ENCODE peak calls at places on chromosome 16, in eight cellular contexts. M is MM.1S; U is GM23248; O is AG04450; P is effector memory CD4-positive, alpha-beta T cell; D is uterus; I is kidney epithelial cell; E is CD8-positive, alpha-beta T cell. X is an unnamed sample.

GRCh38 chr16:10242916-10243315 is 60.7 kb upstream of the GRIN2A start:
- DNase-seq in E (no peak), M (no peak), D (no peak), I (no peak), U (no peak), P (no peak), O (no peak), X (no peak)

GRCh38 chr16:86142801-86143236 is 243.9 kb downstream of the IRF8 start:
- DNase-seq in I (no peak), E (no peak), M (no peak), D (no peak), O (no peak), U (peak), P (no peak), X (no peak)

GRCh38 chr16:24071990-24072389 is 184.1 kb upstream of the CACNG3 start:
- DNase-seq in E (no peak), I (no peak), M (no peak), U (no peak), P (no peak), O (no peak), D (no peak), X (no peak)

GRCh38 chr16:20901068-20901440 is 483 bp downstream of the LYRM1 start:
- DNase-seq in E (no peak), M (no peak), D (no peak), I (no peak), O (no peak), P (no peak), U (no peak), X (no peak)

GRCh38 chr16:66250686-66251405 is 115.6 kb upstream of the CDH5 start:
- DNase-seq in P (no peak), D (peak), U (peak), O (no peak), I (no peak), E (no peak), M (no peak), X (no peak)

GRCh38 chr16:16025214-16025968 is 76.0 kb downstream of the ABCC1 start:
- DNase-seq in U (peak), O (peak), D (no peak), I (no peak), M (no peak), P (peak), E (peak), X (no peak)

GRCh38 chr16:77760800-77761199 is 27.6 kb upstream of the VAT1L start:
- DNase-seq in M (no peak), D (no peak), I (no peak), P (no peak), U (no peak), O (no peak), E (no peak), X (no peak)

GRCh38 chr16:23302045-23302956 is at the start of gene SCNN1B:
- DNase-seq in U (peak), D (no peak), E (no peak), O (no peak), P (no peak), I (no peak), M (peak), X (peak)

GRCh38 chr16:77290451-77291110 is 91.4 kb downstream of the SYCE1L start:
- DNase-seq in P (no peak), M (no peak), U (peak), O (no peak), E (no peak), I (peak), D (no peak), X (no peak)

GRCh38 chr16:56451753-56452689 is 667 bp downstream of the OGFOD1 start:
- DNase-seq in P (no peak), M (peak), E (no peak), U (peak), I (peak), O (no peak), D (no peak), X (peak)

GRCh38 chr16:11248133-11248532 is 7.9 kb downstream of the SOCS1 start:
- DNase-seq in M (no peak), E (no peak), I (no peak), D (no peak), O (no peak), U (no peak), P (no peak), X (no peak)

GRCh38 chr16:66342294-66342900 is 24.1 kb upstream of the CDH5 start:
- DNase-seq in I (no peak), P (no peak), D (no peak), U (peak), M (no peak), O (no peak), E (no peak), X (no peak)

GRCh38 chr16:55283776-55284717 is 40.0 kb upstream of the IRX6 start:
- DNase-seq in D (no peak), I (no peak), P (no peak), E (no peak), M (no peak), U (no peak), O (no peak), X (no peak)

GRCh38 chr16:727291-727977 is 528 bp downstream of the HAGHL start:
- DNase-seq in D (no peak), E (no peak), M (peak), I (no peak), P (no peak), U (peak), O (no peak), X (no peak)

GRCh38 chr16:56189990-56190902 is 1.0 kb upstream of the GNAO1 start:
- DNase-seq in E (no peak), M (no peak), O (no peak), P (no peak), D (no peak), I (no peak), U (peak), X (no peak)

GRCh38 chr16:85777583-85778310 is 21.6 kb downstream of the EMC8 start:
- DNase-seq in E (no peak), D (no peak), M (no peak), O (no peak), P (no peak), I (peak), U (peak), X (no peak)

GRCh38 chr16:8663192-8664089 is 11.0 kb upstream of the ABAT start:
- DNase-seq in U (no peak), M (no peak), D (no peak), E (no peak), O (no peak), P (no peak), I (no peak), X (no peak)

GRCh38 chr16:82083710-82084353 is 48.8 kb downstream of the HSD17B2 start:
- DNase-seq in I (no peak), E (no peak), U (no peak), D (no peak), M (no peak), O (no peak), P (no peak), X (no peak)

GRCh38 chr16:8251298-8251697 is 339.0 kb downstream of the TMEM114 start:
- DNase-seq in P (no peak), I (no peak), O (no peak), D (no peak), E (no peak), M (no peak), U (no peak), X (no peak)

GRCh38 chr16:1152651-1153259 is at the start of gene CACNA1H:
- DNase-seq in O (no peak), U (peak), P (peak), M (no peak), E (peak), I (no peak), D (peak), X (no peak)

GRCh38 chr16:21167360-21167759 is 8.9 kb downstream of the LDAF1 start:
- DNase-seq in E (no peak), P (no peak), M (no peak), I (peak), D (no peak), U (peak), O (peak), X (no peak)

GRCh38 chr16:67939507-67940435 is 3.1 kb upstream of the PSMB10 start:
- DNase-seq in O (no peak), P (no peak), U (no peak), I (no peak), M (no peak), D (no peak), E (peak), X (peak)

DNA sequence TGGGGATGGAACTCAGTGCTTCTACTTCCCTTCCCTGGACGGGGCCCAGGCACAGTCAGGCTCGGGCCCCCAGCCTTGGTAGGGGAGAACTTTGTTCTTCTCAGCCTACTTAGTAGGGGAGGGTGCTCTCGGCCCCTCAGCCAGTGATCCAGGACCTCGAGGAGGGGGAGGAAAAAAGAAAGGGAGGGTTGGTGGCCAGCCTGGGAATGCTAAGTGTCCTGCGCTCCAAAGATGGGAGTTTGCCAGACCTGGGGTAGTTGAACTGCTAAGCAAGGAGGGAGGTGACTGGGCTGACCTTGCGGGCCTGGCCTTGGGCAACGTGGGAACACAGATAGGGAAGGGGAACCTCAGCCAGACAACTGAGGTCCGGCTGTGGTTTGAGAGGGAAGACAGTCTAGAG is 12.2 kb downstream of the ADGRG1 start:
- DNase-seq in I (no peak), O (no peak), D (no peak), U (no peak), E (no peak), M (no peak), P (no peak), X (peak)
- H3K4me3 ChIP-seq in I (no peak), O (no peak), D (no peak), U (no peak), E (no peak), M (no peak), P (no peak), X (no peak)

DNA sequence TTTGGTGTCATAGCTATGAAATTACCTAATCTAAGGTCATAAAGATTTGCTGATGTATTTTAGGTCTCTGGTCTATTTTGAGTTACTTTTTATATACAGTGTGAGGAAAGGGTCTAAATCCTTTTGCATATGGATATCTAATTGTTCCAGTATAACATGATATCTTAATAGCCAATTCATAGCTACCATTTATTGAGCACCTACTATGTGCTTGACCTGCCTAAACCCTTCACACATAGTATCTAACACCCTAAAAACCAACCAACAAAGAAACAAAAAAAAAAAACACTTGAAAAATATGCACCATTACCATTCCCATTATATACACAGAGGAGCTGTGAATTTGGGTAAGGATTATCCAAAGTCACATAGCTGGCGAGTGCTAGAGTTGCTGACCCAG is 48.7 kb upstream of the MTSS2 start:
- DNase-seq in M (no peak), P (no peak), E (no peak), U (no peak), D (no peak), O (no peak), I (no peak), X (no peak)
- H3K4me3 ChIP-seq in M (no peak), P (no peak), E (no peak), U (no peak), D (no peak), O (no peak), I (no peak), X (no peak)

GRCh38 chr16:58200398-58200797 is 2.5 kb upstream of the CSNK2A2 start:
- DNase-seq in P (no peak), O (no peak), E (no peak), M (no peak), U (no peak), I (no peak), D (no peak), X (no peak)

GRCh38 chr16:58196898-58197313 is 1.0 kb downstream of the CSNK2A2 start:
- DNase-seq in E (no peak), O (no peak), M (no peak), I (no peak), U (peak), P (no peak), D (no peak), X (no peak)

GRCh38 chr16:58197314-58198012 is 443 bp downstream of the CSNK2A2 start:
- DNase-seq in M (no peak), U (peak), D (no peak), I (no peak), O (no peak), P (no peak), E (no peak), X (no peak)

GRCh38 chr16:58198022-58198683 is at the start of gene CSNK2A2:
- DNase-seq in I (no peak), P (peak), O (peak), D (peak), U (peak), E (peak), M (peak), X (peak)

DNA sequence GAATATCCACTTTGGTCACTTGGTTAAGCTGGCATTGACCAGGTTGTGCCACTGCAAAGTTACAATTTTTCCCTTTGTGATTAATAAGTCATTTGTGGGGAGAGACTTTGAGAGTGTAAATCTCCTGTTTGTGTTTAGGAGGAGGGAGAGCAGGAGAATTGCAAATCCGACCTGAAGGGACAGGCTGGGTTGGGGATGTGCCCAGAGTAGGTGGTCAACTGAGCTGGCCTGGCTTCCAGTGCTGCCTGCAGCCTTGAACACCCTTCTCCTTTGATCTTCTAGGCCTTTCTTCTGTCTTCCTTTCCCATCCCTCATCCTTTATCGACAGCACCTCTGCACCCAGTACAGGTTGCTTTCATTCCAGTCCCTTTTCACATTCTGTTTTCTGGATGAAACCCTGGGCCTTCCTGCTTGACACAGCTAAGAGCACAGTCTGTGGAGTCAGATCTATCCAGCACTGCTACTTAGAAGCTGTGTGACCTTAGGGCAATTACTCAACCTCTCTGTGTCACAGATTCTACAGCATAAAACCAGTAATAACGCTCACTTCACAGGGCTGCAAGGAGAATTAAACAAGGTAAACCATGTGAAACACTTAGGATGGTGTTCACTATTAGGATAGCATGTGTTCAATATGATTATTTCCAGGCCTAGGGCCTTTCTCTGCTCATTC is 969 bp upstream of the CSNK2A2 start:
- DNase-seq in P (no peak), M (no peak), E (no peak), U (no peak), O (no peak), I (no peak), D (no peak), X (no peak)
- H3K4me3 ChIP-seq in P (peak), M (no peak), E (peak), U (no peak), O (no peak), I (no peak), D (no peak), X (no peak)

DNA sequence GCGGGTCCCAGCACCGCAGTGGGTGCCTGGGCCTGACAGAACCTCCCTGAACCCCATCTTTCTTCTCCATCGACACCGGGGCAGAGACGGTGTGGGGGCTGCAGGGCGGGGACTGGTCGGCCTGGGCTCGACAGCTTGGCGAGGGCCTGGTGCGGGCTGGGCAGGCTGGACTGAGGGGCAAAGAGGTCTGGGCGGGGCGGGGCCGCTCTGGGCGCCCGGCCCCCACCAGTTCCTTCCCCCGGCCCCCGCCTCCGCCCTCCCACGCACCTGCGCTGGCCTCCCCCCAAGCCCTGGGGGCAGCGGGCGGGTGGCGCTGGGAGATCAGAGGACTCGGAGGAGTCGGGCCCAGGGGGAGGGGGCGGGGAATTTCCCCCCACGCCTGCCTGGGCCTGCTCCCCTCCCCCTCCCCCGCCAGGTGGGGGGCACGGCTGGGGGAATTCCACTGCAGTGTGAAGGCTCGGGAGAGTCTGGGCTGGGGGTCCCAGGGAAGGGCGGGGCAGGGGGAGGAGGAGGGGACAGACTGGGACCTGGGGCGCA is 933 bp upstream of the KREMEN2 start:
- DNase-seq in P (peak), O (no peak), U (no peak), D (no peak), E (no peak), M (no peak), I (no peak), X (peak)
- H3K4me3 ChIP-seq in P (peak), O (peak), U (no peak), D (peak), E (peak), M (no peak), I (peak), X (no peak)

DNA sequence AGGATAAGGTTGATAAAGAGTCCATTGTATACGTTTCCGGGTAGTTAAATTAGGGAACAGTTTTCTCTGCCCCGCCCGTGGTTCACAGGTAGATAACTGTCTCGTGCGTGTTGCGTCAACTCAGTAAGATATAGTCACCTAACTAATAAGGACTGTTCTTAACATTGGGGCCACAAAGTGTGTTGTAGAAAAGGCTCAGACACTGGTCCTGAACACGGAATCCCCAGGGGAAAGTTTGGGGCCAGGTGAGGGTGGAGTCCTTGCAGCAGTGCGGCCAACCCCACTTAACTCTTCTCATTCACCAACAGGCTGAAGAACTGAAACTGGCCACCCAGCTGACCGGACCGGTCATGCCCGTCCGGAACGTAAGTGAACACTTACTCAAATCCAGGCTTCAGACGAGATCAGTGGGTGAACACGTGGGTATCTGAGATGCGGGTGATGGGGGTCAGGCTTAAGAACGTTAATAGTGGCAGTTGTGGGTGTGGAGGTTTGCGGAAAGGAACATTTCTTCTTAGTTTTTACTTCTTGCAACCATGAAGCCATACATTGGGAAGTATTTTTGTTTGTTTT is 1.6 kb downstream of the RPL13 start:
- DNase-seq in I (no peak), E (no peak), M (no peak), O (no peak), U (no peak), P (no peak), D (no peak), X (no peak)
- H3K4me3 ChIP-seq in I (peak), E (peak), M (peak), O (peak), U (peak), P (peak), D (peak), X (no peak)

GRCh38 chr16:54282202-54282922 is 4.2 kb downstream of the IRX3 start:
- DNase-seq in O (no peak), D (no peak), U (no peak), I (no peak), P (no peak), E (no peak), M (no peak), X (peak)

GRCh38 chr16:54281535-54282201 is 4.9 kb downstream of the IRX3 start:
- DNase-seq in I (no peak), P (no peak), O (no peak), U (no peak), M (no peak), E (no peak), D (no peak), X (no peak)

GRCh38 chr16:54284319-54284930 is 2.2 kb downstream of the IRX3 start:
- DNase-seq in M (no peak), I (no peak), E (no peak), P (no peak), O (no peak), D (no peak), U (peak), X (peak)

GRCh38 chr16:54283735-54284318 is 2.8 kb downstream of the IRX3 start:
- DNase-seq in M (no peak), O (no peak), P (no peak), E (no peak), I (no peak), U (no peak), D (no peak), X (no peak)

DNA sequence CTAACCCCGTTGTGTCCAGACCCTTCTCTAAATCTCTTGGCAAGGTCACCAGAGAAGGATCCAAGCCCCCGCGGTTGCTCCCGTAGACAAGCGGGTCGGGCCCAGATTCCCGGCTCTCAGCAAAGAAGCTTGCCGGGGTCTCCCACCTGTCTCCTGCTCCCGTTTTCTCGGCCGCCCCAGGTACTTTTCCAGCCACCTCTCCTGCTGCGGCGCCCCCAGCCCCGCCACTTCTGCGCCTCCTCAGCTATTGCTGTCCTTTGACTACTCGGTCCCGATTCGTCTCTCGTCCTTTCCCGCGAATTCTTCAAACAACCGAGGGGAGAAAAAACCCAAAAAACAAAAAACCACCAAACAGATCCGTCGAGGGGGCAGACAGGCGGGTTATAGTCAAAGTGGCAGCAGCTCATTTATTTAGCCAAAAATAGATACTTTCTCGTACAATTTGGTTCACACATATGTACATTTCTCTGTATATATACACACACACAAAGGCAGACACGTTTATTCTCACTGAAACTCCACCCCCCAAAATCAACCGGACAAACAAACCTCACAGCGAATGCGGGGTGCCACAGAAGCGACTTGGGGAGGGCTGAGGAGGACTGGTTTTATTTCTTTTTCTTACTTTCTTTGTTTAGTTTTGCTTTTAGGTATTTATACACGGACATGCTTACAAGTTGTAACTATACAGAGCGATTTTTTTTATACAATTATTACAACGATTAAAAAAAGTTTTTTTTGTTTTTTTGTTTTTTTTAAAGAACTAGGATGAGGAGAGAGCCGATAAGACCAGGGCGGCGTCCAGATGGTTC is 3.5 kb downstream of the IRX3 start:
- DNase-seq in P (no peak), U (no peak), M (no peak), D (no peak), O (no peak), I (no peak), E (no peak), X (no peak)
- H3K4me3 ChIP-seq in P (no peak), U (peak), M (no peak), D (no peak), O (no peak), I (peak), E (no peak), X (no peak)